ENCODE peak calls at places on chromosome 18, in four cellular contexts. One of them, this sample, is unnamed.

GRCh38 chr18:63147973-63148372 is 171.6 kb downstream of the BCL2 start:
- DNase-seq in GM18507: no peak
- DNase-seq in T follicular helper cell: no peak
- DNase-seq in A549: no peak
- DNase-seq in this sample: no peak

GRCh38 chr18:34729740-34730338 is 19.7 kb downstream of the DTNA start:
- DNase-seq in GM18507: no peak
- DNase-seq in T follicular helper cell: no peak
- DNase-seq in A549: no peak
- DNase-seq in this sample: no peak

GRCh38 chr18:36744261-36744876 is 84.4 kb downstream of the TPGS2 start:
- DNase-seq in T follicular helper cell: no peak
- DNase-seq in GM18507: no peak
- DNase-seq in A549: no peak
- DNase-seq in this sample: no peak

GRCh38 chr18:6363216-6363615 is 51.5 kb downstream of the L3MBTL4 start:
- DNase-seq in A549: no peak
- DNase-seq in GM18507: no peak
- DNase-seq in T follicular helper cell: no peak
- DNase-seq in this sample: no peak

GRCh38 chr18:67300498-67300897 is 216.0 kb downstream of the DSEL start:
- DNase-seq in GM18507: no peak
- DNase-seq in A549: peak
- DNase-seq in T follicular helper cell: peak
- DNase-seq in this sample: no peak

GRCh38 chr18:52345428-52345827 is 5.4 kb downstream of the DCC start:
- DNase-seq in GM18507: no peak
- DNase-seq in T follicular helper cell: no peak
- DNase-seq in A549: no peak
- DNase-seq in this sample: no peak

GRCh38 chr18:5868218-5868904 is 27.0 kb downstream of the TMEM200C start:
- DNase-seq in T follicular helper cell: no peak
- DNase-seq in GM18507: no peak
- DNase-seq in A549: peak
- DNase-seq in this sample: no peak

GRCh38 chr18:44039216-44039615 is 641.5 kb upstream of the SETBP1 start:
- DNase-seq in T follicular helper cell: no peak
- DNase-seq in GM18507: no peak
- DNase-seq in A549: no peak
- DNase-seq in this sample: no peak

GRCh38 chr18:8751692-8752091 is 46.3 kb downstream of the MTCL1 start:
- DNase-seq in T follicular helper cell: no peak
- DNase-seq in A549: no peak
- DNase-seq in GM18507: no peak
- DNase-seq in this sample: no peak

GRCh38 chr18:53649621-53650020 is 574.8 kb downstream of the MBD2 start:
- DNase-seq in GM18507: no peak
- DNase-seq in A549: no peak
- DNase-seq in T follicular helper cell: no peak
- DNase-seq in this sample: no peak

GRCh38 chr18:26813043-26813442 is 52.5 kb downstream of the AQP4 start:
- DNase-seq in GM18507: no peak
- DNase-seq in A549: peak
- DNase-seq in T follicular helper cell: no peak
- DNase-seq in this sample: no peak

GRCh38 chr18:13070460-13070859 is 79.3 kb downstream of the CEP192 start:
- DNase-seq in T follicular helper cell: no peak
- DNase-seq in A549: no peak
- DNase-seq in GM18507: no peak
- DNase-seq in this sample: no peak

GRCh38 chr18:31626409-31626808 is 34.7 kb downstream of the TTR start:
- DNase-seq in T follicular helper cell: no peak
- DNase-seq in A549: no peak
- DNase-seq in GM18507: no peak
- DNase-seq in this sample: no peak

GRCh38 chr18:35083174-35083712 is 42.0 kb downstream of the MAPRE2 start:
- DNase-seq in A549: no peak
- DNase-seq in T follicular helper cell: no peak
- DNase-seq in GM18507: no peak
- DNase-seq in this sample: no peak

GRCh38 chr18:47594621-47595086 is 335.8 kb downstream of the SMAD2 start:
- DNase-seq in T follicular helper cell: no peak
- DNase-seq in A549: no peak
- DNase-seq in GM18507: no peak
- DNase-seq in this sample: no peak

GRCh38 chr18:79873449-79874110 is 75.8 kb downstream of the KCNG2 start:
- DNase-seq in GM18507: no peak
- DNase-seq in T follicular helper cell: no peak
- DNase-seq in A549: no peak
- DNase-seq in this sample: no peak

GRCh38 chr18:55419132-55419938 is 168.7 kb downstream of the TCF4 start:
- DNase-seq in GM18507: no peak
- DNase-seq in A549: no peak
- DNase-seq in T follicular helper cell: no peak
- DNase-seq in this sample: no peak

GRCh38 chr18:11407900-11408299 is 201.5 kb upstream of the SLC35G4 start:
- DNase-seq in A549: no peak
- DNase-seq in GM18507: no peak
- DNase-seq in T follicular helper cell: no peak
- DNase-seq in this sample: peak

GRCh38 chr18:39913790-39914366 is 2041.2 kb upstream of the PIK3C3 start:
- DNase-seq in GM18507: no peak
- DNase-seq in A549: no peak
- DNase-seq in T follicular helper cell: no peak
- DNase-seq in this sample: no peak

GRCh38 chr18:9429662-9429993 is 45.7 kb upstream of the RALBP1 start:
- DNase-seq in T follicular helper cell: no peak
- DNase-seq in A549: no peak
- DNase-seq in GM18507: no peak
- DNase-seq in this sample: no peak

GRCh38 chr18:64202229-64202835 is 53.4 kb upstream of the LINC00305 start:
- DNase-seq in A549: no peak
- DNase-seq in T follicular helper cell: no peak
- DNase-seq in GM18507: no peak
- DNase-seq in this sample: no peak

This sample was measured in SW 1271.